ENCODE peak calls at places on chromosomes 11 and 22, in eight cellular contexts. M is GM23248; N is CD8-positive, alpha-beta memory T cell; T is hepatocyte; K is OCI-LY7; C is endodermal cell; G is tibial nerve; O is heart left ventricle. S is an unnamed sample. For H3K4me1 and H3K9me3, the result is how much of the 10 kb centered on the place peaks cover.

GRCh38 chr11:109401532-109401931 is 20.5 kb upstream of the C11orf87 start:
- DNase-seq in G (no peak), T (no peak), M (peak), K (no peak), O (no peak), N (no peak), C (no peak), S (no peak)

GRCh38 chr22:46561435-46561905 is 24.1 kb upstream of the CELSR1 start:
- DNase-seq in M (no peak), G (peak), N (no peak), K (peak), C (peak), O (no peak), T (no peak), S (peak)

GRCh38 chr11:34957606-34958005 is 41.2 kb downstream of the PDHX start:
- DNase-seq in M (no peak), T (no peak), O (no peak), C (no peak), K (no peak), N (no peak), G (no peak), S (no peak)

GRCh38 chr11:130668751-130669150 is 220.3 kb downstream of the ADAMTS15 start:
- DNase-seq in C (no peak), N (no peak), O (no peak), G (no peak), K (no peak), T (no peak), M (no peak), S (no peak)

GRCh38 chr11:86140334-86140733 is 71.5 kb upstream of the PICALM start:
- DNase-seq in C (no peak), N (no peak), M (no peak), O (no peak), G (no peak), T (no peak), K (no peak), S (no peak)

GRCh38 chr11:47586456-47586855 is at the start of gene FAM180B:
- DNase-seq in N (no peak), T (no peak), K (no peak), O (no peak), C (no peak), M (no peak), G (no peak), S (no peak)

GRCh38 chr11:2136209-2136951 is 2.8 kb downstream of the IGF2 start:
- DNase-seq in C (no peak), K (no peak), M (no peak), G (no peak), N (no peak), T (no peak), O (peak), S (peak)

GRCh38 chr11:102452461-102453285 is at the start of gene TMEM123:
- DNase-seq in O (peak), T (peak), K (peak), N (peak), M (peak), C (peak), G (peak), S (peak)

GRCh38 chr11:109937968-109938367 is 155.2 kb upstream of the ZC3H12C start:
- DNase-seq in N (no peak), T (no peak), M (no peak), C (no peak), K (no peak), O (no peak), G (no peak), S (no peak)

GRCh38 chr22:37357471-37357870 is 69.8 kb downstream of the ELFN2 start:
- DNase-seq in C (no peak), M (peak), N (no peak), T (no peak), O (no peak), K (no peak), G (no peak), S (no peak)

GRCh38 chr11:106076421-106076922 is 675 bp downstream of the KBTBD3 start:
- DNase-seq in K (peak), N (no peak), T (peak), G (peak), O (no peak), C (no peak), M (no peak), S (peak)

GRCh38 chr11:120577624-120578363 is 66.2 kb downstream of the GRIK4 start:
- DNase-seq in N (no peak), O (no peak), T (no peak), M (no peak), K (no peak), G (no peak), C (peak), S (no peak)

GRCh38 chr11:110833033-110833484 is 120.8 kb upstream of the ARHGAP20 start:
- DNase-seq in K (no peak), O (no peak), C (no peak), T (no peak), M (peak), N (no peak), G (no peak), S (no peak)

GRCh38 chr22:47304191-47304831 is 541.9 kb downstream of the TBC1D22A start:
- DNase-seq in G (no peak), M (no peak), K (no peak), T (no peak), N (no peak), O (no peak), C (no peak), S (no peak)

GRCh38 chr11:59668188-59668949 is 468 bp downstream of the PATL1 start:
- DNase-seq in C (peak), K (no peak), G (peak), N (no peak), O (peak), T (peak), M (peak), S (peak)

GRCh38 chr22:44580176-44580575 is 82.1 kb upstream of the RTL6 start:
- DNase-seq in M (no peak), K (no peak), C (no peak), N (no peak), O (peak), T (no peak), G (no peak), S (no peak)

GRCh38 chr11:7348432-7349298 is 97.0 kb downstream of the SYT9 start:
- DNase-seq in T (peak), N (no peak), G (no peak), O (no peak), M (peak), C (peak), K (no peak), S (no peak)

GRCh38 chr11:113505541-113506375 is 30.6 kb upstream of the DRD2 start:
- DNase-seq in O (no peak), G (peak), K (no peak), T (peak), C (peak), M (peak), N (no peak), S (no peak)

GRCh38 chr11:34549271-34549670 is 35.7 kb upstream of the ELF5 start:
- DNase-seq in O (no peak), C (peak), M (no peak), N (no peak), T (no peak), K (no peak), G (no peak), S (no peak)

GRCh38 chr22:50732681-50733080 is 5.3 kb upstream of the ACR start:
- DNase-seq in M (no peak), N (no peak), O (peak), G (no peak), K (no peak), T (no peak), C (no peak), S (no peak)

GRCh38 chr11:15655552-15655951 is 540.8 kb downstream of the INSC start:
- DNase-seq in O (no peak), M (no peak), K (no peak), T (peak), N (no peak), C (peak), G (no peak), S (no peak)

GRCh38 chr11:17287058-17287457 is 10.5 kb downstream of the NUCB2 start:
- DNase-seq in O (no peak), M (no peak), T (no peak), N (peak), K (no peak), G (no peak), C (no peak), S (no peak)

GRCh38 chr11:57900315-57900714 is 123.4 kb upstream of the OR9Q1 start:
- DNase-seq in C (no peak), T (peak), M (no peak), N (no peak), K (no peak), O (no peak), G (no peak), S (peak)

GRCh38 chr22:21446128-21446826 is 20.9 kb upstream of the TMEM191C start:
- DNase-seq in M (no peak), O (peak), T (no peak), G (no peak), N (no peak), K (no peak), C (peak), S (peak)

GRCh38 chr11:8408151-8408930 is 144.7 kb upstream of the LMO1 start:
- DNase-seq in M (no peak), G (no peak), C (no peak), K (no peak), N (no peak), O (no peak), T (no peak), S (no peak)

GRCh38 chr11:35907648-35908431 is 36.0 kb upstream of the LDLRAD3 start:
- DNase-seq in M (peak), C (no peak), G (peak), K (no peak), N (no peak), T (peak), O (no peak), S (no peak)

GRCh38 chr11:48127521-48128183 is 89.0 kb upstream of the OR4B1 start:
- DNase-seq in K (no peak), T (no peak), M (no peak), O (no peak), C (peak), N (no peak), G (no peak), S (no peak)

GRCh38 chr11:111441443-111441842 is 62.4 kb upstream of the POU2AF1 start:
- DNase-seq in G (no peak), N (no peak), M (peak), K (no peak), C (no peak), O (no peak), T (peak), S (no peak)

GRCh38 chr11:110907629-110908028 is 195.4 kb upstream of the ARHGAP20 start:
- DNase-seq in N (peak), C (no peak), G (no peak), T (peak), O (no peak), M (peak), K (peak), S (no peak)

GRCh38 chr11:65903068-65903481 is 2.9 kb upstream of the FOSL1 start:
- DNase-seq in K (no peak), G (no peak), T (peak), O (peak), N (no peak), C (peak), M (peak), S (no peak)

GRCh38 chr11:123672568-123672967 is 18.1 kb upstream of the SCN3B start:
- DNase-seq in C (no peak), N (no peak), G (no peak), K (no peak), T (no peak), M (no peak), O (no peak), S (no peak)

GRCh38 chr11:123430736-123431356 is 777 bp downstream of the GRAMD1B start:
- DNase-seq in N (peak), K (no peak), T (peak), C (peak), O (peak), M (peak), G (peak), S (peak)

GRCh38 chr11:25197515-25197914 is 700.7 kb downstream of the LUZP2 start:
- DNase-seq in C (no peak), O (no peak), N (no peak), M (no peak), K (no peak), G (no peak), T (no peak), S (no peak)

GRCh38 chr11:10725114-10725906 is 25.7 kb upstream of the CTR9 start:
- DNase-seq in K (no peak), N (peak), T (no peak), M (peak), G (no peak), C (no peak), O (no peak), S (no peak)
- H3K4me1 ChIP-seq in K (under half), N (under half), T (under half), M (under half), G (under half), C (under half), O (under half), S (under half)

DNA sequence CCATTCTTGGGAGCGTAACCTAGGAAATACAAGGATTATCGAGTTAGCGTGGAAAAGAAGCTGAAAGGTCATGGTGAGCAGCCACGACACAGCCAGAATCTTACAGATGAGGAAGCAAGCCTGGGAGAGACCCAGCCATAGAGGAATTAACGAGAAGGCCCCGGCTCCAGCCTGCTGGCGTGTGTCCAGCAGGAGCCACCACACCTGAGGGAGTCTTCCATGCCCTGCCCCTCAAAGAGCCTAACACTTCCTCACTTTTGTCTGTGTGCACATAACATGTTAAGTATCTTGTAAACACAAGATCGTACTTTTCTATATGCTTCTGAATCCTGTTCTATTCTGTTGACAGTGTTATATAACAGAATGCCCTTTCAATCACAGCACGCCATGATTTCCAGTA is 18.1 kb downstream of the CECR2 start:
- DNase-seq in C (no peak), O (no peak), T (no peak), N (no peak), K (no peak), M (no peak), G (no peak), S (no peak)
- H3K9me3 ChIP-seq in C (under half), O (under half), T (under half), N (under half), K (under half), M (under half), G (under half), S (under half)

GRCh38 chr11:839875-840617 is 2.3 kb downstream of the POLR2L start:
- DNase-seq in O (no peak), T (no peak), C (no peak), M (peak), N (no peak), G (no peak), K (no peak), S (no peak)
- H3K4me1 ChIP-seq in O (under half), T (under half), C (under half), M (under half), N (under half), G (under half), K (under half), S (half or more)

DNA sequence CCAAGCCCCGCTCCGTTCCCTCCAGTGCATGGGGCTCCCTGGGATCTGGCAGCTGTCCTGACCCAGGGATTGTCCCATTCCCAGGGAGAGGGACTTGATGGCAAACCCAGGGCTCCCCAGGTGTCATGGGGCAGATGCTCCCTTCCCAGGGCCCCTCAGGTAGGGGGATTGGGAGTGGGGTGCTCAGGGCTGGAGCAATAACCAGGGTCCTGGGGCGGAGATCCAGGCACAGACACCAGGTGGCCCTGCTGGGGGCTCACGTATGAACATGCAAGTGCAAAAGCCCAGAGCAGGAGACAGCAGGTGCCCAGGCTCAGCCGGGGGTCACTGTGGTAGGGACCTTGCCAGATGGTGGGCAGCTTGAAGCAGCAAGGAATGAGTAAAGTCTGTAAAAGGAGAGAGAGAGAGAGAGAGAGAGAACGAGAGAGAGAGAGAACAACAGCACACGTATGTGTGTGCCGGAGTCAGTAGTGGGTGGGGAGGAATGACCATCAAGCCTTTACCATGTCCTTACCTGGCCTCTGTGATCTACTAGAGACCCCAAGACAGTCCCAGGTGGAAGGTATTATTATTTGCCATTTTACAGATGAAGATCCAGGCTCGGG is 19.3 kb upstream of the MPPED1 start:
- DNase-seq in M (no peak), C (peak), O (peak), K (no peak), T (no peak), G (no peak), N (no peak), S (no peak)
- H3K9me3 ChIP-seq in M (under half), C (under half), O (under half), K (under half), T (under half), G (under half), N (under half), S (under half)

DNA sequence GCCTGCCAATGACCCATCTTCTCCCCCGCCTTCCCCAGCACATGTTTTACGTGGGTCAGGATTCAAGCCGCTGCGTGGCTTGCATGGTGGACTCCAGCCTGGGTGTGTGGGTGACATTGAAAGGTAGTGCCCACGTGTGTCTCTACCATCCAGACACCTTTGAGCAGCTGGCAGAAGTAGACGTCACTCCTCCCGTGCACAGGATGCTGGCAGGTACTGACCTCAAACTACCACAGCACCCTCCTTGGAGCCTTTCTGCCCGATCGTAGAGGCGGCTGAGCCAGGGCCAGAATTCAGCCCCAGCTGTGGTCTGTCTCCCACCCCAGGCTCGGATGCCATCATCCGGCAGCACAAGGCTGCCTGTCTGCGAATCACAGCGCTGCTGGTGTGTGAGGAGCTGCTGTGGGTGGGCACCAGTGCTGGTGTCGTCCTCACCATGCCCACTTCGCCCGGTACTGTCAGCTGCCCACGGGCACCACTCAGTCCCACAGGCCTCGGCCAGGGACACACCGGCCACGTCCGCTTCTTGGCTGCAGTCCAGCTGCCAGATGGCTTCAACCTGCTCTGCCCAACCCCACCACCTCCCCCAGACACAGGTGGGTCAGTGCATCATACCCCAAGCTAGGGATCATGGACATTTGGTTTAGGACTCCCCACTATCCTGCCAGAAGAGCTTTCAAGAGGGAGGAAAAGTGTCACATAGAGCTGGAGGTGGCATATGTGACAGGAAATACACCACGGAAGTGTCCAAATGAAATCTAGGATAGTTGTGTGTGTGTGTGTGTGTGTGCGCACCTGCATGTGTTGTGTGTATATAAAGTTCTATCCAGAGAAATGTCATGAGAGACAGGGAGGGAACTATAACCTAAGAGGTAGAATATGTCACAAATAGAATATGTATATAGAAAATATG is 10.6 kb upstream of the RELT start:
- DNase-seq in C (no peak), T (no peak), K (no peak), G (no peak), N (no peak), M (no peak), O (no peak), S (no peak)
- H3K4me1 ChIP-seq in C (under half), T (under half), K (under half), G (under half), N (under half), M (under half), O (under half), S (under half)